ENCODE peak calls at places on chromosomes 1 and 21, in four cellular contexts. X is stimulated activated CD4-positive, alpha-beta T cell treated with anti-CD3 and anti-CD28 coated beads, Interleukin-4, amount 100 ng/mL, for 1 hour; Z is Daoy; N is smooth muscle cell of the brain vasculature. V is an unnamed sample.

GRCh38 chr1:6134206-6134605 is 45.9 kb downstream of the CHD5 start:
- DNase-seq in Z (no peak), X (no peak), N (no peak), V (no peak)

GRCh38 chr1:7551442-7551841 is 219.7 kb upstream of the VAMP3 start:
- DNase-seq in X (no peak), N (no peak), Z (no peak), V (no peak)

GRCh38 chr1:227759345-227760300 is 24.4 kb downstream of the SNAP47 start:
- DNase-seq in Z (peak), N (peak), X (no peak), V (no peak)

GRCh38 chr1:9606458-9606857 is 17.7 kb downstream of the TMEM201 start:
- DNase-seq in N (no peak), Z (no peak), X (no peak), V (no peak)

GRCh38 chr1:240280560-240281322 is 189.1 kb downstream of the FMN2 start:
- DNase-seq in N (no peak), Z (no peak), X (no peak), V (no peak)

GRCh38 chr1:45876000-45876399 is 72.6 kb downstream of the MAST2 start:
- DNase-seq in Z (no peak), X (no peak), N (no peak), V (no peak)

GRCh38 chr1:163650624-163651023 is 328.9 kb downstream of the NUF2 start:
- DNase-seq in X (no peak), Z (no peak), N (no peak), V (no peak)

GRCh38 chr1:202245391-202245790 is 51.8 kb downstream of the LGR6 start:
- DNase-seq in N (no peak), X (no peak), Z (no peak), V (no peak)

GRCh38 chr21:40681164-40681859 is 165.6 kb downstream of the DSCAM start:
- DNase-seq in X (no peak), Z (no peak), N (no peak), V (no peak)

GRCh38 chr1:101075926-101076325 is 50.3 kb upstream of the DPH5 start:
- DNase-seq in Z (no peak), N (no peak), X (no peak), V (no peak)

GRCh38 chr1:110003747-110004428 is 19.3 kb downstream of the AHCYL1 start:
- DNase-seq in X (peak), Z (peak), N (peak), V (peak)

GRCh38 chr1:99533909-99534907 is 111.7 kb upstream of the PALMD start:
- DNase-seq in Z (no peak), X (no peak), N (no peak), V (no peak)

GRCh38 chr1:45552309-45552708 is 1.7 kb downstream of the AKR1A1 start:
- DNase-seq in N (no peak), X (no peak), Z (no peak), V (no peak)

GRCh38 chr1:36522461-36523229 is 39.9 kb upstream of the CSF3R start:
- DNase-seq in N (no peak), Z (no peak), X (no peak), V (no peak)

GRCh38 chr1:236021424-236022135 is 43.3 kb downstream of the NID1 start:
- DNase-seq in X (no peak), Z (no peak), N (no peak), V (no peak)

GRCh38 chr1:235929216-235929615 is 62.5 kb upstream of the LYST start:
- DNase-seq in X (no peak), N (no peak), Z (peak), V (no peak)

GRCh38 chr1:183721041-183721440 is 67.9 kb upstream of the APOBEC4 start:
- DNase-seq in Z (no peak), X (no peak), N (no peak), V (no peak)

GRCh38 chr1:234864116-234864515 is 254.1 kb upstream of the IRF2BP2 start:
- DNase-seq in Z (no peak), N (no peak), X (no peak), V (no peak)

GRCh38 chr21:35721701-35722100 is 338.6 kb downstream of the SETD4 start:
- DNase-seq in N (no peak), X (no peak), Z (no peak), V (no peak)

GRCh38 chr1:204837440-204838084 is 33.1 kb upstream of the NFASC start:
- DNase-seq in X (peak), N (peak), Z (peak), V (peak)

GRCh38 chr1:68178821-68179490 is 53.4 kb downstream of the WLS start:
- DNase-seq in X (no peak), Z (peak), N (no peak), V (no peak)

GRCh38 chr1:58982259-58982998 is 198.6 kb upstream of the JUN start:
- DNase-seq in Z (no peak), N (peak), X (no peak), V (no peak)

GRCh38 chr1:107593436-107594209 is 371.4 kb downstream of the VAV3 start:
- DNase-seq in Z (no peak), N (no peak), X (no peak), V (no peak)

GRCh38 chr1:25616932-25617625 is 488 bp downstream of the MAN1C1 start:
- DNase-seq in Z (peak), N (no peak), X (peak), V (no peak)

GRCh38 chr1:66278260-66279046 is 255.5 kb upstream of the SGIP1 start:
- DNase-seq in X (no peak), N (no peak), Z (no peak), V (no peak)

GRCh38 chr1:9493326-9493725 is 45.9 kb upstream of the SLC25A33 start:
- DNase-seq in X (no peak), N (no peak), Z (no peak), V (no peak)

GRCh38 chr1:196607940-196608339 is 300 bp downstream of the KCNT2 start:
- DNase-seq in X (no peak), N (no peak), Z (peak), V (no peak)

V was measured in T47D.